ENCODE peak calls at places on chromosomes 16 and 17, in six cellular contexts. T is effector memory CD4-positive, alpha-beta T cell; R is PC-9; B is H7; G is spleen; I is esophagus squamous epithelium. L is an unnamed sample.
A peak's percentile ranks its signal among the peaks of the same experiment; 100 is the strongest.

GRCh38 chr17:65029605-65030308 is 26.8 kb downstream of the GNA13 start:
- DNase-seq in T (no peak), R (no peak), B (no peak), G (no peak), I (no peak), L (no peak)

GRCh38 chr16:49910761-49911160 is 54.8 kb upstream of the ZNF423 start:
- DNase-seq in T (no peak), R (no peak), B (no peak), G (no peak), I (no peak), L (no peak)

GRCh38 chr16:56263711-56264608 is 72.7 kb downstream of the GNAO1 start:
- DNase-seq in T (no peak), R (no peak), B (no peak), G (no peak), I (no peak), L (no peak)

GRCh38 chr16:69848635-69849545 is 86.8 kb downstream of the WWP2 start:
- DNase-seq in T (no peak), R (no peak), B (no peak), G (peak; percentile 83), I (no peak), L (no peak)

GRCh38 chr17:47948706-47949196 is 7.4 kb downstream of the PNPO start:
- DNase-seq in T (no peak), R (peak; percentile 78), B (no peak), G (no peak), I (no peak), L (no peak)

GRCh38 chr16:64061621-64062020 is 1060.2 kb downstream of the CDH11 start:
- DNase-seq in T (no peak), R (no peak), B (no peak), G (no peak), I (no peak), L (no peak)

GRCh38 chr17:79619196-79619595 is 8.3 kb upstream of the RBFOX3 start:
- DNase-seq in T (no peak), R (no peak), B (peak; percentile 50), G (peak; percentile 21), I (no peak), L (no peak)

GRCh38 chr16:84454611-84455010 is 49.8 kb downstream of the MEAK7 start:
- DNase-seq in T (no peak), R (no peak), B (no peak), G (peak; percentile 62), I (no peak), L (no peak)

GRCh38 chr17:61617261-61617660 is 26.2 kb upstream of the NACA2 start:
- DNase-seq in T (no peak), R (no peak), B (no peak), G (no peak), I (no peak), L (no peak)

GRCh38 chr17:7078711-7079110 is 1.3 kb downstream of the CLEC10A start:
- DNase-seq in T (no peak), R (no peak), B (peak; percentile 20), G (no peak), I (no peak), L (no peak)

GRCh38 chr17:18070861-18071340 is 16.8 kb upstream of the DRG2 start:
- DNase-seq in T (no peak), R (no peak), B (peak; percentile 54), G (no peak), I (no peak), L (no peak)

GRCh38 chr17:31540602-31541307 is 149.3 kb downstream of the RAB11FIP4 start:
- DNase-seq in T (no peak), R (no peak), B (no peak), G (no peak), I (no peak), L (no peak)

GRCh38 chr17:4230142-4230541 is 33.6 kb downstream of the ANKFY1 start:
- DNase-seq in T (no peak), R (peak; percentile 73), B (no peak), G (no peak), I (no peak), L (no peak)

GRCh38 chr16:17160285-17160854 is 310.4 kb downstream of the XYLT1 start:
- DNase-seq in T (no peak), R (no peak), B (peak; percentile 52), G (no peak), I (no peak), L (no peak)

GRCh38 chr17:59406808-59407381 is 75.4 kb downstream of the YPEL2 start:
- DNase-seq in T (no peak), R (peak; percentile 88), B (no peak), G (no peak), I (no peak), L (no peak)

GRCh38 chr17:9575381-9576072 is at the start of gene STX8:
- DNase-seq in T (peak; percentile 52), R (peak; percentile 57), B (peak; percentile 85), G (peak; percentile 97), I (peak; percentile 52), L (peak; percentile 35)

GRCh38 chr17:34369196-34369500 is 6.1 kb upstream of the CCL1 start:
- DNase-seq in T (no peak), R (no peak), B (no peak), G (no peak), I (no peak), L (no peak)

GRCh38 chr17:27559506-27559931 is 71.5 kb upstream of the LGALS9 start:
- DNase-seq in T (no peak), R (no peak), B (peak; percentile 61), G (peak; percentile 60), I (no peak), L (no peak)

GRCh38 chr16:8262299-8262698 is 328.0 kb downstream of the TMEM114 start:
- DNase-seq in T (no peak), R (no peak), B (no peak), G (no peak), I (no peak), L (no peak)

GRCh38 chr17:7716299-7716886 is 1.2 kb upstream of the DNAH2 start:
- DNase-seq in T (no peak), R (no peak), B (no peak), G (no peak), I (no peak), L (no peak)

GRCh38 chr16:53024045-53024444 is 28.7 kb downstream of the CHD9NB start:
- DNase-seq in T (no peak), R (no peak), B (no peak), G (no peak), I (no peak), L (no peak)

GRCh38 chr16:17159616-17160015 is 311.1 kb downstream of the XYLT1 start:
- DNase-seq in T (no peak), R (no peak), B (peak; percentile 24), G (no peak), I (no peak), L (no peak)

GRCh38 chr17:80673152-80673920 is 128.7 kb downstream of the RPTOR start:
- DNase-seq in T (no peak), R (no peak), B (no peak), G (no peak), I (no peak), L (no peak)

GRCh38 chr16:26453215-26453614 is 613.5 kb upstream of the C16orf82 start:
- DNase-seq in T (no peak), R (no peak), B (peak; percentile 11), G (no peak), I (no peak), L (no peak)

GRCh38 chr17:79745641-79746105 is 14.9 kb downstream of the ENPP7 start:
- DNase-seq in T (no peak), R (peak; percentile 68), B (no peak), G (no peak), I (no peak), L (no peak)

GRCh38 chr17:46874906-46875305 is 23.5 kb downstream of the WNT9B start:
- DNase-seq in T (no peak), R (no peak), B (no peak), G (no peak), I (no peak), L (no peak)

DNA sequence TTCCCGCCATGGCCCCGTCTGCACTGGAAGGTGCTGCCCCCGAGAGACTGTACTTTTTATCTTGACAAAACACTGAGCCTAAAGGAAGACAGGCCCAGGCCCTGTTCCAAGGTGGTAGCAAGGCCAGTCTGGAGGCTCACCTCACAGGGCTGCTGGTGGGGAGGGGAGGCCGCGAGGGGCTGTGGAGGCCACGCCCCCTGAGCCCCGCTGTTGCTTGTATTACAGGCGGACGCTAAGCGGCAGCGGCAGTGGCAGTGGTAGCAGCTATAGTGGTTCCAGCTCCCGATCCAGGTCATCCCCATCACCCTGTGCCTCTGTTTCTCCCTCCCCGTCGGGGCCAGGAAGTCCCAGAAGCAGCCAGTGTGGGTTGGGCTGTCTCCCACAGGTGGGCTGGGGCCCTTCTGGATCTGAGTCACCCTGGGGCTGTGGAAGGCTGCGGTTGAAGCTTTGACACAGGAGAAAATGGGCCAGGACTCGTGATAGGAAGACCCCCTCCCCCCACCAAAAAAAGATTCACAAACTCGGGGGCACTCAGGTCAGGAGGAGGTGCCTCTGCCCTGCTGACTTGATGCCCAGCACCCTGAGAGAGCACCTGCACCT is 13.3 kb upstream of the IL17C start:
- DNase-seq in T (no peak), R (no peak), B (peak; percentile 75), G (no peak), I (no peak), L (no peak)
- H3K36me3 ChIP-seq in T (peaks cover 64% of the 10 kb centered on the region), R (no peaks in the 10 kb centered on the region), B (peaks cover 22% of the 10 kb centered on the region), G (peaks cover 2% of the 10 kb centered on the region), I (peaks cover 97% of the 10 kb centered on the region), L (peaks cover 26% of the 10 kb centered on the region)

GRCh38 chr16:10642964-10643363 is 51.8 kb downstream of the TEKT5 start:
- DNase-seq in T (no peak), R (no peak), B (no peak), G (no peak), I (no peak), L (no peak)
- H3K27me3 ChIP-seq in T (no peaks in the 10 kb centered on the region), R (no peaks in the 10 kb centered on the region), B (no peaks in the 10 kb centered on the region), G (no peaks in the 10 kb centered on the region), I (no peaks in the 10 kb centered on the region), L (no peaks in the 10 kb centered on the region)

GRCh38 chr17:69575346-69575761 is 160.9 kb downstream of the MAP2K6 start:
- DNase-seq in T (no peak), R (peak; percentile 90), B (no peak), G (no peak), I (no peak), L (no peak)

GRCh38 chr17:69579961-69580677 is 165.6 kb downstream of the MAP2K6 start:
- DNase-seq in T (no peak), R (no peak), B (no peak), G (no peak), I (no peak), L (no peak)

GRCh38 chr17:69574257-69575197 is 160.0 kb downstream of the MAP2K6 start:
- DNase-seq in T (no peak), R (no peak), B (no peak), G (no peak), I (no peak), L (no peak)

GRCh38 chr17:69578385-69578936 is 164.0 kb downstream of the MAP2K6 start:
- DNase-seq in T (no peak), R (no peak), B (no peak), G (no peak), I (no peak), L (no peak)

DNA sequence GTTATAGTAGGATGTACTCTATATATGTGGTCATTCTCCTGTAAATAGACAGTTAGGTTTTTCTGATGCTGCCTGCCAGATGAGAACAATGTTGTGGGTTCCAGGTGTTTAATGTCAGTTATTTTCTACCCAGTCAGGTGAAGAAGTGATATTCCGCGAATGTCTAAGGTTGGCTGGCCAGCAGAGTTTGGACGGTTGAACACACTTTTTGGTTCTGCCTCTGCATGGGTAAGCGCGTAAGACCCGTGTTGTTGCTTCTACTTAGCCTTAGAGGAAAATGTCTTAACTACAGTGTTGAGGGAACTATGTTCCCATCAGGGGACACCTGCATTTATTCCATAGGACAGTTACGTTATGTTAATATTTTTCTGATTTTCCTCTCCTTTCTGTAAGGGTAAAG is 162.6 kb downstream of the MAP2K6 start:
- DNase-seq in T (no peak), R (no peak), B (no peak), G (no peak), I (no peak), L (no peak)
- H3K4me3 ChIP-seq in T (no peak overlapping the region), R (no peak overlapping the region), B (no peak overlapping the region), G (no peak overlapping the region), I (no peak overlapping the region), L (no peak overlapping the region)

GRCh38 chr16:29807426-29808218 is 1.3 kb downstream of the MAZ start:
- DNase-seq in T (peak; percentile 86), R (peak; percentile 88), B (peak; percentile 87), G (peak; percentile 97), I (no peak), L (no peak)
- H3K36me3 ChIP-seq in T (peaks cover 7% of the 10 kb centered on the region), R (peaks cover 9% of the 10 kb centered on the region), B (peaks cover 17% of the 10 kb centered on the region), G (no peaks in the 10 kb centered on the region), I (peaks cover 34% of the 10 kb centered on the region), L (peaks cover 16% of the 10 kb centered on the region)